ENCODE peak calls at places on chromosomes 11 and 22, in six cellular contexts. X is K562, L is HCT116, I is SK-N-SH, R is H1, Y is GM12878. B is an unnamed sample.

GRCh38 chr11:92225563-92226308 is 1.1 kb downstream of the FAT3 start:
- DNase-seq in L (no peak), R (no peak), Y (no peak), X (no peak), I (peak; percentile 71), B (no peak)

GRCh38 chr11:35257287-35257686 is 118.3 kb downstream of the CD44 start:
- DNase-seq in L (no peak), I (no peak), Y (peak; percentile 55), X (no peak), R (no peak), B (no peak)

GRCh38 chr11:29184939-29185890 is 831.6 kb downstream of the KCNA4 start:
- DNase-seq in Y (no peak), I (no peak), R (no peak), L (no peak), X (no peak), B (no peak)

GRCh38 chr11:113721462-113722066 is 15.5 kb upstream of the TMPRSS5 start:
- DNase-seq in I (no peak), R (no peak), X (no peak), L (no peak), Y (no peak), B (no peak)

GRCh38 chr22:43200031-43200430 is 13.1 kb upstream of the TTLL12 start:
- DNase-seq in L (no peak), X (no peak), I (no peak), Y (no peak), R (no peak), B (no peak)

GRCh38 chr22:45263790-45264269 is 20.9 kb upstream of the UPK3A start:
- DNase-seq in X (peak; percentile 71), R (no peak), L (peak; percentile 46), I (peak; percentile 94), Y (no peak), B (peak; percentile 78)

GRCh38 chr11:34427171-34427805 is 11.4 kb upstream of the CAT start:
- DNase-seq in L (no peak), I (peak; percentile 21), X (peak; percentile 70), Y (no peak), R (no peak), B (no peak)

GRCh38 chr11:111923951-111924350 is 5.2 kb downstream of the C11orf52 start:
- DNase-seq in R (no peak), Y (no peak), X (no peak), I (no peak), L (no peak), B (peak; percentile 71)

GRCh38 chr11:118908264-118908663 is 17.5 kb downstream of the BCL9L start:
- DNase-seq in L (no peak), X (no peak), R (no peak), I (no peak), Y (no peak), B (no peak)

GRCh38 chr11:72067266-72067665 is 13.1 kb downstream of the NUMA1 start:
- DNase-seq in L (no peak), R (no peak), I (no peak), X (no peak), Y (no peak), B (no peak)

GRCh38 chr11:108617055-108617454 is 23.5 kb upstream of the EXPH5 start:
- DNase-seq in L (no peak), R (no peak), X (no peak), Y (no peak), I (no peak), B (no peak)

GRCh38 chr11:57772562-57772961 is 11.0 kb downstream of the CTNND1 start:
- DNase-seq in L (no peak), X (no peak), I (no peak), Y (no peak), R (no peak), B (peak; percentile 59)

DNA sequence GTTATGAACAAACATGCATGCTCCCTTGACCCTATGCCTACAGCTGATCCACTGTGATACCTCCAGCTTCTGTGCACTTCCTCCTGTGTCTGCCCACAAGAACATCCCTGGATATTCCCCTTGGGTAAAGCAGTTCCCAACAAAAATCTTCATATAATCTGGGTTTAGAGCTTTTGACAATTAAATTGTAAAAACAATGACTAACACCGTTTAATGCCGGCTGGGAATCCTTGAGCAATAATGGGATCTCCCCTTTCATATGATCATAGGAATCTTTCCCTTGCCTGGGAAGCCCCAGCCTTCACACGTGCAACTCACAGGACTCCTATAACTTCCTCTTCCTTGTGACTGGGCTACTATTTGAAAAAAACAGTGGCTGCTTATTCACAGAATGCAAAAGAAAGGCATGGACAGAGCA is 6.3 kb upstream of the ZC3H12C start:
- DNase-seq in X (no peak), Y (no peak), L (no peak), R (no peak), I (no peak), B (no peak)
- TF ChIP-seq JUND in X (no peak), Y (no peak), L (no peak), R (no peak), I (no peak), B (no peak)

GRCh38 chr11:110763249-110764011 is 51.2 kb upstream of the ARHGAP20 start:
- DNase-seq in R (no peak), I (no peak), X (no peak), L (no peak), Y (no peak), B (no peak)
- TF ChIP-seq JUND in R (no peak), I (no peak), X (no peak), L (no peak), Y (no peak), B (no peak)

GRCh38 chr22:28243539-28243938 is 324.5 kb upstream of the PITPNB start:
- DNase-seq in L (no peak), Y (no peak), X (peak; percentile 16), R (no peak), I (no peak), B (no peak)
- TF ChIP-seq JUND in L (no peak), Y (no peak), X (no peak), R (no peak), I (no peak), B (no peak)

DNA sequence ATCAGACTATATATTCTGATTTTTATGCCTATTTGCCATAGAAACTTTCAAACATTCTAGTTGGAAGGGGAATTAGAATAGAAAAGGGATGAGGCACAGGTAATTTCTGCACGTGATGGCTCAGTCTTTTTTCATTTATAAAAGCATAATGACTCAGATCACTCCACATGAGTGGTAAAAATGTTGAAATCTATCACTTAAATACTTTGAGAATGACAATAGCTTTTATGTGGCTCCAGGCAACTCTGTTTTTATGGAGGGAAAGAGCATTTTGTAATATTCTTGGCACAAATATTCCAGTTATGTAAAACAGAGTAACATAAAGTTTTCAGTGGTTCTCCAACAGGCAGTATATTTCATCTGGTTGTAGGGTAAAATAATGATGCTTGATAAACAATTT is 5.9 kb upstream of the MMP3 start:
- DNase-seq in Y (no peak), I (no peak), L (no peak), X (no peak), R (no peak), B (no peak)
- TF ChIP-seq JUND in Y (no peak), I (peak; percentile 59), L (no peak), X (no peak), R (no peak), B (no peak)